ENCODE peak calls at places on chromosomes 2 and 18, in eight cellular contexts. Q is brain microvascular endothelial cell, U is neural crest cell, Y is Panc1, H is astrocyte of the spinal cord, T is mucosa of descending colon, D is nephron progenitor cell, X is endodermal cell. W is an unnamed sample.

GRCh38 chr2:230680463-230681195 is 32.0 kb upstream of the CAB39 start:
- DNase-seq in H (no peak), D (no peak), X (peak), Q (no peak), U (no peak), T (no peak), Y (no peak), W (no peak)

GRCh38 chr2:134399096-134399495 is 145.2 kb downstream of the MGAT5 start:
- DNase-seq in Q (peak), D (no peak), U (no peak), H (peak), X (no peak), T (no peak), Y (no peak), W (no peak)

GRCh38 chr2:151945186-151945585 is 117.0 kb upstream of the ARL5A start:
- DNase-seq in U (no peak), D (no peak), X (no peak), T (no peak), H (no peak), Y (no peak), Q (no peak), W (no peak)

GRCh38 chr2:102488063-102488462 is 15.0 kb downstream of the SLC9A4 start:
- DNase-seq in T (peak), Y (no peak), U (no peak), X (no peak), H (peak), Q (peak), D (no peak), W (no peak)

GRCh38 chr18:74635202-74635969 is 37.7 kb downstream of the ZNF407 start:
- DNase-seq in Q (no peak), T (no peak), H (no peak), D (peak), U (no peak), X (no peak), Y (no peak), W (no peak)

GRCh38 chr2:235900631-235901030 is 267.6 kb downstream of the GBX2 start:
- DNase-seq in H (no peak), T (no peak), D (no peak), Q (no peak), X (no peak), U (no peak), Y (no peak), W (no peak)

GRCh38 chr18:56770873-56771272 is 119.7 kb downstream of the WDR7 start:
- DNase-seq in U (no peak), Q (no peak), X (no peak), T (no peak), H (no peak), D (no peak), Y (no peak), W (no peak)

GRCh38 chr18:2961828-2962227 is 51.1 kb downstream of the LPIN2 start:
- DNase-seq in H (peak), Y (no peak), U (no peak), D (peak), X (no peak), T (no peak), Q (no peak), W (no peak)

GRCh38 chr2:105883911-105884694 is 139.4 kb downstream of the NCK2 start:
- DNase-seq in Y (no peak), U (no peak), X (no peak), T (no peak), Q (no peak), D (no peak), H (no peak), W (no peak)

GRCh38 chr2:206989306-206989705 is 50.0 kb downstream of the CPO start:
- DNase-seq in T (peak), D (peak), Q (no peak), H (peak), U (no peak), X (peak), Y (no peak), W (no peak)

GRCh38 chr2:51289045-51289444 is 257.1 kb upstream of the NRXN1 start:
- DNase-seq in D (no peak), X (no peak), T (no peak), U (no peak), H (no peak), Q (no peak), Y (no peak), W (no peak)

GRCh38 chr2:48566582-48566981 is 36.6 kb downstream of the STON1 start:
- DNase-seq in U (peak), Y (no peak), X (peak), H (peak), D (no peak), T (no peak), Q (peak), W (no peak)

GRCh38 chr2:12051831-12052230 is 305.4 kb downstream of the LPIN1 start:
- DNase-seq in T (no peak), H (peak), Q (peak), Y (no peak), X (no peak), U (no peak), D (no peak), W (no peak)

GRCh38 chr18:58496937-58497336 is 132.0 kb downstream of the ALPK2 start:
- DNase-seq in D (no peak), Q (no peak), T (no peak), H (no peak), X (peak), U (no peak), Y (no peak), W (no peak)

GRCh38 chr2:119106301-119106897 is 52.2 kb downstream of the C1QL2 start:
- DNase-seq in H (peak), Y (no peak), T (peak), D (peak), Q (peak), U (peak), X (peak), W (peak)

GRCh38 chr2:180046202-180046601 is 39.1 kb upstream of the CWC22 start:
- DNase-seq in U (no peak), X (no peak), T (no peak), Y (no peak), D (no peak), H (no peak), Q (no peak), W (no peak)

GRCh38 chr2:105518897-105519296 is 120.0 kb upstream of the FHL2 start:
- DNase-seq in D (no peak), T (no peak), Q (no peak), H (no peak), U (no peak), Y (no peak), X (no peak), W (no peak)

GRCh38 chr2:41902892-41903291 is 144.9 kb upstream of the PKDCC start:
- DNase-seq in U (no peak), Q (no peak), X (no peak), H (no peak), D (no peak), T (no peak), Y (no peak), W (no peak)

GRCh38 chr18:46243095-46243494 is 138.9 kb downstream of the HAUS1 start:
- DNase-seq in H (no peak), Q (no peak), U (no peak), T (no peak), Y (no peak), D (no peak), X (no peak), W (no peak)

GRCh38 chr2:191617589-191617988 is 60.3 kb upstream of the NABP1 start:
- DNase-seq in D (no peak), U (no peak), Q (no peak), X (no peak), T (no peak), H (no peak), Y (no peak), W (no peak)

GRCh38 chr2:62706721-62707516 is 1.4 kb downstream of the EHBP1 start:
- DNase-seq in H (no peak), U (no peak), Q (no peak), Y (no peak), X (no peak), T (no peak), D (no peak), W (no peak)

GRCh38 chr18:59059140-59059539 is 80.5 kb upstream of the SEC11C start:
- DNase-seq in Q (no peak), U (no peak), Y (no peak), D (no peak), X (no peak), H (no peak), T (no peak), W (no peak)

GRCh38 chr18:23862071-23862470 is 152.5 kb upstream of the TTC39C start:
- DNase-seq in T (no peak), Y (no peak), D (no peak), H (peak), Q (peak), U (no peak), X (no peak), W (no peak)

GRCh38 chr2:101802329-101802728 is 104.8 kb downstream of the MAP4K4 start:
- DNase-seq in Y (no peak), H (no peak), U (no peak), X (no peak), D (no peak), Q (no peak), T (peak), W (no peak)

GRCh38 chr18:25533088-25533676 is 181.2 kb upstream of the ZNF521 start:
- DNase-seq in X (no peak), Y (no peak), H (no peak), Q (no peak), T (no peak), D (no peak), U (no peak), W (no peak)

GRCh38 chr2:224778474-224778877 is 62.3 kb upstream of the CCDC195 start:
- DNase-seq in X (peak), U (peak), T (no peak), H (peak), Q (peak), D (peak), Y (peak), W (peak)

GRCh38 chr2:195094330-195094729 is 562.7 kb upstream of the SLC39A10 start:
- DNase-seq in H (peak), T (no peak), Y (no peak), Q (no peak), U (no peak), D (no peak), X (no peak), W (no peak)

GRCh38 chr2:145043399-145043834 is 523.5 kb upstream of the ZEB2 start:
- DNase-seq in Y (no peak), T (no peak), H (no peak), X (no peak), D (no peak), U (no peak), Q (no peak), W (no peak)

GRCh38 chr2:15302154-15302553 is 259.0 kb downstream of the NBAS start:
- DNase-seq in T (no peak), X (no peak), Y (no peak), H (peak), U (no peak), D (no peak), Q (peak), W (no peak)

GRCh38 chr2:66495788-66496640 is 61.1 kb downstream of the MEIS1 start:
- DNase-seq in D (peak), X (peak), U (no peak), Y (no peak), Q (peak), T (no peak), H (peak), W (no peak)

GRCh38 chr18:76801567-76802505 is 20.5 kb upstream of the ZNF236 start:
- DNase-seq in U (peak), T (peak), D (peak), Y (no peak), X (peak), Q (no peak), H (peak), W (no peak)

GRCh38 chr2:172299741-172300140 is 127.6 kb upstream of the ITGA6 start:
- DNase-seq in U (no peak), D (no peak), T (no peak), H (no peak), X (no peak), Q (peak), Y (no peak), W (no peak)

GRCh38 chr2:172556284-172557033 is 569 bp downstream of the PDK1 start:
- DNase-seq in U (peak), D (peak), Q (peak), X (peak), T (peak), Y (no peak), H (peak), W (peak)

GRCh38 chr2:238587776-238588660 is 161.3 kb downstream of the ASB1 start:
- DNase-seq in Q (no peak), Y (no peak), H (no peak), D (no peak), T (no peak), X (no peak), U (no peak), W (no peak)

GRCh38 chr18:7000484-7001096 is 117.0 kb downstream of the LAMA1 start:
- DNase-seq in U (no peak), Y (peak), Q (peak), X (no peak), T (no peak), D (no peak), H (peak), W (no peak)
- TF ChIP-seq CTCF in U (peak), Y (peak), Q (peak), X (peak), T (peak), D (peak), H (peak), W (peak)

GRCh38 chr2:197131558-197131855 is 179.1 kb downstream of the ANKRD44 start:
- DNase-seq in X (no peak), D (no peak), U (no peak), Q (no peak), Y (no peak), T (no peak), H (no peak), W (no peak)

GRCh38 chr2:197136452-197136851 is 174.1 kb downstream of the ANKRD44 start:
- DNase-seq in X (no peak), H (no peak), D (no peak), U (no peak), T (no peak), Q (no peak), Y (no peak), W (no peak)

GRCh38 chr2:197135806-197136205 is 174.8 kb downstream of the ANKRD44 start:
- DNase-seq in D (no peak), Q (no peak), X (no peak), H (no peak), Y (no peak), T (no peak), U (no peak), W (no peak)

GRCh38 chr2:197137234-197137633 is 173.3 kb downstream of the ANKRD44 start:
- DNase-seq in T (no peak), Y (no peak), X (no peak), D (no peak), Q (peak), H (peak), U (no peak), W (no peak)

GRCh38 chr2:197134206-197134605 is 176.4 kb downstream of the ANKRD44 start:
- DNase-seq in X (no peak), Y (no peak), H (no peak), D (no peak), T (no peak), Q (no peak), U (no peak), W (no peak)
- TF ChIP-seq CTCF in X (peak), Y (peak), H (no peak), D (no peak), T (no peak), Q (peak), U (no peak), W (no peak)

GRCh38 chr2:45793564-45793963 is 142.1 kb downstream of the PRKCE start:
- DNase-seq in H (no peak), X (no peak), Q (no peak), U (no peak), T (no peak), D (no peak), Y (no peak), W (no peak)

GRCh38 chr2:45796500-45796899 is 145.0 kb downstream of the PRKCE start:
- DNase-seq in U (no peak), X (no peak), Q (no peak), T (no peak), Y (no peak), H (no peak), D (no peak), W (no peak)

GRCh38 chr2:45793998-45794720 is 142.7 kb downstream of the PRKCE start:
- DNase-seq in X (no peak), H (no peak), Y (no peak), Q (no peak), T (no peak), U (no peak), D (no peak), W (no peak)

GRCh38 chr2:45799679-45800381 is 148.4 kb downstream of the PRKCE start:
- DNase-seq in Q (no peak), Y (no peak), H (no peak), X (no peak), U (no peak), D (no peak), T (no peak), W (no peak)

DNA sequence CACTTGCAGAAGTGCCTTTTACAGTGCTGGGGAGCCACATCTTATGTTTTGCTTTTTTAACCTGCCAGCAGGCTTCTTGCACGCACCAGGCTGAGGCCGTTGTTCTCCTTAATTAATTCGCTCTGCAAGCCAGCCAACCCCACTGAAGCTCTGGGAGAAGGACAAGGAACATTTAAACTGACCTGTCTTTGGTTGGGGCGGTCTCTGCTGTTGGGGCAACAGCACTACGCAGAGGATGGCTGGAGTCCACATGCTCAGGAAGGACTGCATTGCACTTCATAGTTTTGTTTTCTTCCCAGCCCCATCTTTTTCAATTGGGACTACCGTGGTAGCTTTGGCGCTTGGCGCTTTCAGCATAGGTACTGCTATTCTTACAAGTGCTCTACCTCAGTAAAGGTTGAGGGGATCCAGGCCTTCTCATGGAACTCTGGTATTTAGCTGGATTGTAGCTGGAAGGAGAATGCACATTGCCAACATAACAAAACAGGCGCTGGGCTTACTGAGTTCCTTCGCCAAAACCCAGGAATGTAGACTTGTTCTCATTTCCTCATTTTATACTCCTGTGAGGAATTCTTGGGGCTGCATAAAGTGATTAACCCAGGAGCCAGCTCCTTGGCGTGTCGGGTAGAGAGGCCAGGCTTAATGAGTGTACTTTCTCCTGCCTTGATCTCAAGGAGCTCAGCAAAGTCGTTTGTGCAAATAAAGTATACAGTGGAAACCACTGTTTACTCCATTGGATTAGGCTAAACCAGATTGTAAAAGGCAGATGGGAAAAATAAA is 146.2 kb downstream of the PRKCE start:
- DNase-seq in T (no peak), D (no peak), X (no peak), Y (no peak), U (no peak), H (no peak), Q (no peak), W (no peak)
- TF ChIP-seq CTCF in T (no peak), D (no peak), X (no peak), Y (no peak), U (no peak), H (no peak), Q (no peak), W (no peak)

DNA sequence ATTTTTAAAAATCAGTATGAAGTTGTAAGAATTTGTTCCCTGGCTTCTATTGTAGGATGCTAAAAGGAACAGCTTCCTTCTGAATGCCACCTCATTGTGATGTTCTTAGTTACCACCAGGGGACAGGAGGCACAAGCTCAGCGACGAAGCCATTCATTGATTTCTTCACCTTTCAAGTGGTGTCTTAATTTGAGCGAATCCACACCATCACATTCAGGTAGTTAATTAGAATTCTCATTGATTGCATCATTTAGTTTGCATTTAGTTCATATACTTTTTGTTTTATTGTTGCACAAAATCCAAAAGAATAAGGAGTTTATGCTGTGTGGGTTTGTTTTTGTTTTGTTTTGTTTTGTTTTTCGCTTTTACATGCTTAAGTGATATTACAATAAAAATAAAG is 23.1 kb downstream of the CYP27C1 start:
- DNase-seq in X (no peak), U (no peak), D (no peak), T (no peak), H (no peak), Y (no peak), Q (no peak), W (no peak)
- TF ChIP-seq CTCF in X (peak), U (peak), D (no peak), T (peak), H (peak), Y (peak), Q (peak), W (no peak)

GRCh38 chr2:184363213-184363612 is 235.1 kb upstream of the ZNF804A start:
- DNase-seq in H (no peak), T (peak), Q (no peak), X (no peak), U (no peak), D (no peak), Y (no peak), W (no peak)
- TF ChIP-seq CTCF in H (no peak), T (no peak), Q (no peak), X (no peak), U (no peak), D (no peak), Y (peak), W (no peak)

GRCh38 chr18:53380063-53380639 is 844.3 kb downstream of the MBD2 start:
- DNase-seq in Y (peak), X (peak), D (peak), T (no peak), Q (no peak), U (peak), H (peak), W (no peak)
- TF ChIP-seq CTCF in Y (peak), X (peak), D (peak), T (no peak), Q (peak), U (peak), H (peak), W (peak)

GRCh38 chr2:127106998-127107621 is at the start of gene BIN1:
- DNase-seq in H (peak), X (peak), Y (no peak), Q (peak), T (peak), D (peak), U (peak), W (peak)

GRCh38 chr2:127106457-127106997 is 427 bp downstream of the BIN1 start:
- DNase-seq in U (peak), H (peak), D (peak), X (peak), Y (no peak), Q (no peak), T (no peak), W (peak)

GRCh38 chr2:127105656-127106456 is 1.1 kb downstream of the BIN1 start:
- DNase-seq in Q (peak), D (peak), X (peak), T (peak), Y (no peak), U (peak), H (peak), W (peak)

GRCh38 chr2:127108090-127108523 is 1.2 kb upstream of the BIN1 start:
- DNase-seq in X (no peak), Q (no peak), U (no peak), H (no peak), Y (no peak), D (no peak), T (no peak), W (peak)

DNA sequence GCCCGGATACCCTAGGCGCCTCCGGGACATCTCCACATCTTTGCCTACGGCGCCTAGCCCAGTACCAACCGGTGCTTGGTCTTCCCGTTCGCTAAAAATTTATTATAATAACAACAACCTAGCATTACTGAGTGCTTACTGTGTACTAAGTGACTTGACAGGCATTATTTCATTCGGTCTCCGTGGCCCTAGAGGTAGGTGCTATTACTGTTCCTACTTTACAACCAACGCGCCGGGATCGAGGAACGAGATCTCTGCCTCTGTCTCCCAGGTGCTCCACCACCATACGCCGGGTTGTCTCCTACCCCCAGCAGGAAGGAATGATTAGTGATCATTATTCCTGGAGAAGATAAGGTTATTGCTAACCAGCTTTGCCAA is 657 bp upstream of the BIN1 start:
- DNase-seq in Y (no peak), X (no peak), T (no peak), Q (peak), D (no peak), U (no peak), H (peak), W (no peak)
- TF ChIP-seq CTCF in Y (no peak), X (peak), T (no peak), Q (peak), D (no peak), U (peak), H (peak), W (no peak)

W was measured in mesothelial cell of epicardium.